ENCODE peak calls at places on chromosome 2, in nine cellular contexts. I is PC-3, Q is OCI-LY7, X is hepatocyte, O is neural progenitor cell, A is SK-N-SH, V is GM23248, L is GM23338, P is MM.1S. W is an unnamed sample.

GRCh38 chr2:10267036-10267435 is 35.7 kb upstream of the HPCAL1 start:
- DNase-seq in I (no peak), Q (no peak), X (no peak), O (no peak), A (no peak), V (no peak), L (no peak), P (no peak), W (no peak)

GRCh38 chr2:109124982-109125594 is 3.9 kb upstream of the SH3RF3 start:
- DNase-seq in I (peak), Q (no peak), X (no peak), O (no peak), A (peak), V (no peak), L (peak), P (no peak), W (no peak)

GRCh38 chr2:45283764-45284620 is 274.7 kb upstream of the SIX2 start:
- DNase-seq in I (peak), Q (no peak), X (peak), O (no peak), A (no peak), V (peak), L (no peak), P (no peak), W (peak)

GRCh38 chr2:42102606-42103450 is 55.0 kb downstream of the PKDCC start:
- DNase-seq in I (no peak), Q (no peak), X (peak), O (peak), A (peak), V (no peak), L (peak), P (no peak), W (no peak)

GRCh38 chr2:151999058-151999457 is 99.8 kb downstream of the CACNB4 start:
- DNase-seq in I (peak), Q (peak), X (peak), O (peak), A (peak), V (peak), L (peak), P (peak), W (peak)

GRCh38 chr2:72115361-72116080 is 32.1 kb downstream of the CYP26B1 start:
- DNase-seq in I (peak), Q (no peak), X (peak), O (no peak), A (peak), V (peak), L (no peak), P (no peak), W (peak)

GRCh38 chr2:48238381-48238780 is 291.6 kb upstream of the STON1 start:
- DNase-seq in I (no peak), Q (no peak), X (no peak), O (no peak), A (no peak), V (no peak), L (no peak), P (no peak), W (no peak)

GRCh38 chr2:109404681-109405080 is 209.1 kb downstream of the SEPTIN10 start:
- DNase-seq in I (no peak), Q (no peak), X (no peak), O (no peak), A (no peak), V (no peak), L (no peak), P (no peak), W (no peak)

GRCh38 chr2:42867093-42868065 is 75.0 kb upstream of the HAAO start:
- DNase-seq in I (no peak), Q (no peak), X (no peak), O (no peak), A (no peak), V (no peak), L (no peak), P (no peak), W (no peak)

GRCh38 chr2:190911813-190912212 is 31.2 kb downstream of the GLS start:
- DNase-seq in I (peak), Q (no peak), X (no peak), O (no peak), A (no peak), V (no peak), L (no peak), P (no peak), W (no peak)

GRCh38 chr2:66775730-66776422 is 341.0 kb downstream of the MEIS1 start:
- DNase-seq in I (no peak), Q (no peak), X (no peak), O (no peak), A (no peak), V (no peak), L (no peak), P (no peak), W (no peak)

GRCh38 chr2:216066255-216066654 is 15.4 kb downstream of the PECR start:
- DNase-seq in I (peak), Q (no peak), X (no peak), O (no peak), A (no peak), V (peak), L (no peak), P (no peak), W (no peak)

GRCh38 chr2:180040146-180040925 is 33.2 kb upstream of the CWC22 start:
- DNase-seq in I (peak), Q (no peak), X (no peak), O (no peak), A (no peak), V (peak), L (no peak), P (no peak), W (no peak)

GRCh38 chr2:122138561-122138960 is 383.1 kb downstream of the TSN start:
- DNase-seq in I (no peak), Q (no peak), X (no peak), O (peak), A (no peak), V (no peak), L (peak), P (no peak), W (no peak)

GRCh38 chr2:111055735-111056134 is 65.0 kb upstream of the BCL2L11 start:
- DNase-seq in I (no peak), Q (no peak), X (no peak), O (no peak), A (no peak), V (no peak), L (no peak), P (no peak), W (no peak)

GRCh38 chr2:112754562-112754961 is 9.8 kb downstream of the CKAP2L start:
- DNase-seq in I (no peak), Q (no peak), X (no peak), O (no peak), A (no peak), V (no peak), L (no peak), P (no peak), W (no peak)

GRCh38 chr2:84487298-84487996 is 28.4 kb upstream of the SUCLG1 start:
- DNase-seq in I (no peak), Q (no peak), X (no peak), O (peak), A (no peak), V (peak), L (no peak), P (no peak), W (no peak)

GRCh38 chr2:11744631-11745394 is 1.6 kb upstream of the LPIN1 start:
- DNase-seq in I (peak), Q (peak), X (peak), O (peak), A (peak), V (peak), L (peak), P (peak), W (peak)

GRCh38 chr2:121376851-121377250 is 91.8 kb upstream of the TFCP2L1 start:
- DNase-seq in I (no peak), Q (no peak), X (no peak), O (no peak), A (no peak), V (peak), L (no peak), P (no peak), W (no peak)

GRCh38 chr2:159155315-159155714 is 131.2 kb downstream of the WDSUB1 start:
- DNase-seq in I (peak), Q (no peak), X (peak), O (no peak), A (no peak), V (no peak), L (peak), P (no peak), W (no peak)

GRCh38 chr2:109069430-109070194 is 59.4 kb upstream of the SH3RF3 start:
- DNase-seq in I (no peak), Q (no peak), X (peak), O (peak), A (no peak), V (no peak), L (peak), P (no peak), W (no peak)

GRCh38 chr2:218991674-218992168 is 1.5 kb downstream of the CRYBA2 start:
- DNase-seq in I (peak), Q (no peak), X (peak), O (peak), A (peak), V (peak), L (peak), P (no peak), W (no peak)

GRCh38 chr2:2812117-2812516 is 481.0 kb upstream of the MYT1L start:
- DNase-seq in I (no peak), Q (no peak), X (no peak), O (no peak), A (no peak), V (no peak), L (no peak), P (no peak), W (no peak)
- TF ChIP-seq EZH2phosphoT487 in I (no peak), Q (no peak), X (no peak), O (no peak), A (no peak), V (no peak), L (no peak), P (no peak), W (no peak)

GRCh38 chr2:194706179-194706578 is 950.8 kb upstream of the SLC39A10 start:
- DNase-seq in I (peak), Q (no peak), X (no peak), O (no peak), A (no peak), V (no peak), L (no peak), P (no peak), W (no peak)
- TF ChIP-seq EZH2phosphoT487 in I (no peak), Q (no peak), X (no peak), O (no peak), A (no peak), V (no peak), L (no peak), P (no peak), W (no peak)

DNA sequence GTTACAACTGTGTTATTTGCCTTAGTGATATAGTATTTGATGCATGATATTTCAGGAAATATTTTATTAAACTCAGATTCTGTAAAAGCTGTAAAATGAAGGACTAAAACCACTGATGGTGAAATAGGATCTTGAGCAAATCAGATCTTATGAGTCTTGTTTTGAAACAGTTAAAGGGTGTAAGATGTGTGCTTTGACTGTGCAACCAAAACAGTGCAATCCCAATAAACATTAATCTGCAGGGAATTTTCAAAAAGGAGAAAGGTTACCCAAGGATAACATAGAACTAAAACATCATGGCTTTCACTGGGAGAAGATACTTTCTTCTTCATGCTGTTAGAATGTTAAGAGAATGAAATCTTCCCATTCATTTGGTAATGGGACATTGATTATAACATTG is 378.7 kb downstream of the PARD3B start:
- DNase-seq in I (no peak), Q (no peak), X (no peak), O (no peak), A (no peak), V (no peak), L (no peak), P (no peak), W (no peak)
- TF ChIP-seq EZH2phosphoT487 in I (no peak), Q (no peak), X (no peak), O (no peak), A (no peak), V (no peak), L (no peak), P (no peak), W (no peak)

GRCh38 chr2:195898505-195898904 is 170.1 kb downstream of the DNAH7 start:
- DNase-seq in I (peak), Q (no peak), X (peak), O (no peak), A (peak), V (peak), L (no peak), P (no peak), W (peak)
- TF ChIP-seq EZH2phosphoT487 in I (no peak), Q (no peak), X (no peak), O (no peak), A (no peak), V (no peak), L (no peak), P (no peak), W (no peak)

DNA sequence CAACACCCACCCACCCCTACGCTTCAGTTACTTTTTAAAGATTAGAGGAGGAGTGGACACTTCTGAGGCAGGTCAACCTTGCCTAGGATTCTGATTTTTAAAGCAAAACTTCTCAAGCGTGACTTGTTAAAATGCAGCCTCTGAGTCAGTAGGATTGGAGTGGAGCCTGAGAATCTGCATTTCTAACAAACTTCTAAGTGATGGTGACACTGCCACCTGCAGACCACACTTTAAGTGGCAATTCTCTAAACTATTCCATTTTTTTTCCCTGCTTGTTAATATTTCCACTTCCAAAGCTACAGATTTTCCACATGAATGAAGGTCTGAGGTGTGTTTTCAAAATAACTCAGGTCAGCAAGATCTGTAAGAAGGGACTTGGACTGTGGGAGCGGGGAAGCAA is 171.1 kb upstream of the CCDC150 start:
- DNase-seq in I (peak), Q (peak), X (no peak), O (no peak), A (no peak), V (no peak), L (peak), P (no peak), W (peak)
- TF ChIP-seq EZH2phosphoT487 in I (no peak), Q (no peak), X (no peak), O (no peak), A (no peak), V (no peak), L (no peak), P (no peak), W (no peak)

GRCh38 chr2:88170472-88170892 is 336 bp downstream of the THNSL2 start:
- DNase-seq in I (no peak), Q (no peak), X (peak), O (no peak), A (peak), V (peak), L (peak), P (no peak), W (no peak)
- TF ChIP-seq EZH2phosphoT487 in I (no peak), Q (no peak), X (no peak), O (no peak), A (no peak), V (no peak), L (no peak), P (no peak), W (no peak)

GRCh38 chr2:217622664-217623063 is 380.1 kb downstream of the TNS1 start:
- DNase-seq in I (no peak), Q (no peak), X (no peak), O (peak), A (no peak), V (no peak), L (no peak), P (no peak), W (no peak)
- TF ChIP-seq EZH2phosphoT487 in I (no peak), Q (no peak), X (no peak), O (peak), A (no peak), V (no peak), L (no peak), P (no peak), W (no peak)

DNA sequence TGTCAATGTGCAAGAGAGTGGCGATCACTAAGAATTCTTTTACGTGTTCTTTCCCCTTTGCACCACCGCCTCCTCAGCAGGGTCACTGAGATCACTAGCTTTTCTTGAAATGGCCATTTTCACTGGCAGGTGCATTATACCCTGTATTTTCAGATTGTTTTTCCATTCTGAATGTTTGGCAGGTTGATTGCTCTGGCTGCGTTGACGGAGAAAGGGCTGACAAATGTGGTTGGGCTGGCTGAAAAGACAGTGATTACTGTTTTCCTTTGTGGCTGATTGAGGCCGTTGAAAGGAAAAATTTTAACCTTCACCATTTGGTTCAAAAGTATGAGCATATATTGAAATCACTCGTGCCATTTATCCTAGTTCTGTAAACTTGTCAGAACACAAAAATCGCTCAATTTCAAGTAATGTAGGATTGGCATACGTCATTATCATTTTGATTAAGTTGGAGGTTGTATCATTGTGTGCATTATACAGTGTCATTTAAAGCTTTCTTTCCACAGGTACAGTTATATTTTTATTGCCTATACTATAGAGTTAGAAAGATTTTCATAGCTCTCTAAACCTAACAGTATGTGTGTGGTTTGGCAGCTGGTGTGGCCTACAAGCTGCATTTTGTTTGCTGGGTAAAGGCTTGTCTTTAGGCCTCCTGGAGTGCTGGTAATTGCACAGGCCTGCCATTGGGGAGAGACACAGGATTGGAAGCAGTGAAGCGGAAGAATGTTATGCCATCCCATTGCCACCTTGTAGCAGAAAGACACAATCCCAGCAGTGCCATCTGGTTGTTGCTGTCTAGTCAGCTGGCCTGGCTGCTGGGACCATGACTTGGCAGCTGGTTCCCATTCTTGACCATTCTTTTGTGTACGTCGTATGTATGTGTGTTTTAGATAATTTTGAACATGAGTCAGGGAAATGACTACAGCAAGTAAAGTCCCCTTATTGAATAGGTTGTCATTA is 36.7 kb downstream of the DYNC1I2 start:
- DNase-seq in I (peak), Q (no peak), X (no peak), O (peak), A (peak), V (no peak), L (peak), P (no peak), W (no peak)
- TF ChIP-seq EZH2phosphoT487 in I (no peak), Q (no peak), X (no peak), O (no peak), A (no peak), V (no peak), L (no peak), P (no peak), W (no peak)

GRCh38 chr2:127811397-127811860 is 458 bp upstream of the WDR33 start:
- DNase-seq in I (no peak), Q (no peak), X (no peak), O (no peak), A (no peak), V (no peak), L (peak), P (no peak), W (no peak)
- TF ChIP-seq EZH2phosphoT487 in I (no peak), Q (no peak), X (no peak), O (no peak), A (no peak), V (no peak), L (no peak), P (no peak), W (no peak)